ENCODE peak calls at places on chromosomes 5 and 9, in five cellular contexts. L is lower lobe of right lung, S is colonic mucosa, V is mucosa of descending colon, R is adipocyte. I is an unnamed sample.
A peak's percentile ranks its signal among the peaks of the same experiment; 100 is the strongest.

GRCh38 chr5:135400866-135401265 is 1.8 kb upstream of the MACROH2A1 start:
- DNase-seq in R (no peak), S (no peak), V (no peak), L (no peak), I (no peak)

GRCh38 chr9:136324501-136325300 is 2.6 kb upstream of the GPSM1 start:
- DNase-seq in V (no peak), S (no peak), L (peak; percentile 77), R (no peak), I (no peak)

GRCh38 chr5:160250826-160251225 is 21.5 kb downstream of the FABP6 start:
- DNase-seq in L (no peak), V (no peak), S (no peak), R (no peak), I (no peak)

GRCh38 chr5:9766581-9766980 is 136.4 kb upstream of the TAS2R1 start:
- DNase-seq in L (no peak), R (peak; percentile 14), S (no peak), V (no peak), I (no peak)

GRCh38 chr9:104074876-104075275 is 19.2 kb upstream of the SMC2 start:
- DNase-seq in S (no peak), R (peak; percentile 83), L (no peak), V (no peak), I (no peak)

GRCh38 chr5:15837584-15838289 is 337.8 kb downstream of the FBXL7 start:
- DNase-seq in V (no peak), R (no peak), L (no peak), S (no peak), I (no peak)

GRCh38 chr5:59724482-59725392 is 168.8 kb downstream of the PDE4D start:
- DNase-seq in S (peak; percentile 55), R (peak; percentile 45), V (no peak), L (no peak), I (peak; percentile 64)

GRCh38 chr5:9196403-9197224 is 349.3 kb downstream of the SEMA5A start:
- DNase-seq in L (no peak), S (no peak), V (no peak), R (peak; percentile 33), I (no peak)

GRCh38 chr5:68406767-68407232 is 191.2 kb downstream of the PIK3R1 start:
- DNase-seq in R (no peak), V (peak; percentile 64), S (peak; percentile 42), L (peak; percentile 45), I (peak; percentile 38)

GRCh38 chr9:133707065-133707760 is 30.9 kb downstream of the SARDH start:
- DNase-seq in L (no peak), R (peak; percentile 54), V (peak; percentile 25), S (no peak), I (no peak)

GRCh38 chr5:125281662-125282061 is 535.2 kb upstream of the ZNF608 start:
- DNase-seq in L (no peak), V (no peak), R (no peak), S (no peak), I (no peak)

GRCh38 chr9:91660295-91660589 is 236.6 kb upstream of the NFIL3 start:
- DNase-seq in V (no peak), S (no peak), L (no peak), R (no peak), I (no peak)

GRCh38 chr5:172107606-172108005 is 80.4 kb downstream of the STK10 start:
- DNase-seq in S (no peak), V (no peak), L (peak; percentile 28), R (peak; percentile 88), I (no peak)

GRCh38 chr9:72149231-72149975 is at the start of gene GDA:
- DNase-seq in S (peak; percentile 81), V (peak; percentile 74), L (no peak), R (no peak), I (peak; percentile 86)

GRCh38 chr9:94813379-94813778 is 86.9 kb downstream of the AOPEP start:
- DNase-seq in L (no peak), V (no peak), S (no peak), R (no peak), I (no peak)

GRCh38 chr9:70601000-70601929 is 186.8 kb upstream of the KLF9 start:
- DNase-seq in V (peak; percentile 88), S (peak; percentile 81), R (peak; percentile 98), L (peak; percentile 86), I (peak; percentile 82)

GRCh38 chr9:14352549-14352948 is 38.6 kb upstream of the NFIB start:
- DNase-seq in L (no peak), V (no peak), S (no peak), R (no peak), I (no peak)

GRCh38 chr5:79512692-79513518 is 1.0 kb downstream of the HOMER1 start:
- DNase-seq in L (no peak), V (no peak), R (peak; percentile 68), S (no peak), I (no peak)

GRCh38 chr5:52334367-52334766 is 453.3 kb upstream of the ITGA1 start:
- DNase-seq in L (no peak), V (no peak), S (no peak), R (no peak), I (no peak)

GRCh38 chr9:16516887-16517286 is 353.6 kb downstream of the BNC2 start:
- DNase-seq in R (peak; percentile 61), S (no peak), L (no peak), V (no peak), I (no peak)
- H3K4me3 ChIP-seq in R (no peak overlapping the region), S (no peak overlapping the region), L (no peak overlapping the region), V (no peak overlapping the region), I (no peak overlapping the region)

GRCh38 chr5:45696206-45696836 is at the start of gene HCN1:
- DNase-seq in V (peak; percentile 66), R (peak; percentile 16), S (peak; percentile 78), L (peak; percentile 81), I (peak; percentile 80)

GRCh38 chr5:45695011-45695667 is 1.0 kb downstream of the HCN1 start:
- DNase-seq in L (no peak), S (no peak), R (no peak), V (no peak), I (no peak)

GRCh38 chr5:45695680-45696093 is 493 bp downstream of the HCN1 start:
- DNase-seq in V (no peak), S (no peak), L (no peak), R (no peak), I (no peak)

GRCh38 chr5:45692481-45692880 is 3.7 kb downstream of the HCN1 start:
- DNase-seq in S (no peak), R (no peak), L (no peak), V (no peak), I (no peak)

GRCh38 chr5:45694255-45694834 is 1.8 kb downstream of the HCN1 start:
- DNase-seq in R (peak; percentile 1), V (no peak), L (no peak), S (no peak), I (no peak)
- H3K4me3 ChIP-seq in R (no peak overlapping the region), V (no peak overlapping the region), L (no peak overlapping the region), S (no peak overlapping the region), I (no peak overlapping the region)

GRCh38 chr5:170296036-170296934 is 1.3 kb downstream of the LCP2 start:
- DNase-seq in V (no peak), L (no peak), R (no peak), S (no peak), I (no peak)
- H3K4me3 ChIP-seq in V (peak overlapping the region; percentile 27), L (peak overlapping the region; percentile 74), R (no peak overlapping the region), S (peak overlapping the region; percentile 35), I (peak overlapping the region; percentile 57)

GRCh38 chr5:56229106-56229505 is 4.0 kb downstream of the ANKRD55 start:
- DNase-seq in R (no peak), L (no peak), S (no peak), V (no peak), I (no peak)

GRCh38 chr5:56232538-56232937 is 592 bp downstream of the ANKRD55 start:
- DNase-seq in S (no peak), R (no peak), V (no peak), L (no peak), I (no peak)

GRCh38 chr5:56233230-56233629 is at the start of gene ANKRD55:
- DNase-seq in V (no peak), L (no peak), S (no peak), R (no peak), I (no peak)
- H3K4me3 ChIP-seq in V (no peak within 1 kb of the TSS), L (no peak within 1 kb of the TSS), S (no peak within 1 kb of the TSS), R (no peak within 1 kb of the TSS), I (no peak within 1 kb of the TSS)

GRCh38 chr5:180785794-180786221 is 16.8 kb downstream of the MGAT1 start:
- DNase-seq in R (peak; percentile 75), V (no peak), L (peak; percentile 59), S (no peak), I (no peak)
- H3K4me3 ChIP-seq in R (peak overlapping the region; percentile 30), V (no peak overlapping the region), L (no peak overlapping the region), S (no peak overlapping the region), I (no peak overlapping the region)

GRCh38 chr9:120951960-120952630 is 25.5 kb upstream of the TRAF1 start:
- DNase-seq in L (no peak), S (no peak), V (no peak), R (no peak), I (no peak)
- H3K4me3 ChIP-seq in L (no peak overlapping the region), S (no peak overlapping the region), V (no peak overlapping the region), R (no peak overlapping the region), I (no peak overlapping the region)

I was measured in Peyer's patch.